ENCODE peak calls at places on chromosomes 16 and 17, in ten cellular contexts. U is OCI-LY7; S is A549; V is T-cell; K is EL; W is AG09309; B is CD4-positive, alpha-beta memory T cell; A is H54; H is CD8-positive, alpha-beta T cell; R is CD4-positive, CD25-positive, alpha-beta regulatory T cell. Z is an unnamed sample.

GRCh38 chr17:18042969-18043368 is 3.8 kb downstream of the GID4 start:
- DNase-seq in U (no peak), S (no peak), V (no peak), K (no peak), W (no peak), B (no peak), A (no peak), H (no peak), R (no peak), Z (no peak)

GRCh38 chr17:77247048-77247541 is 106.3 kb downstream of the SEC14L1 start:
- DNase-seq in U (peak), S (peak), V (peak), K (peak), W (no peak), B (peak), A (peak), H (peak), R (peak), Z (peak)

GRCh38 chr17:50146230-50146926 is 4.1 kb downstream of the PPP1R9B start:
- DNase-seq in U (no peak), S (no peak), V (no peak), K (no peak), W (no peak), B (no peak), A (no peak), H (no peak), R (no peak), Z (peak)

GRCh38 chr17:9401434-9401833 is 174.2 kb downstream of the STX8 start:
- DNase-seq in U (no peak), S (peak), V (no peak), K (peak), W (peak), B (no peak), A (no peak), H (no peak), R (no peak), Z (no peak)

GRCh38 chr16:89402962-89403361 is 87.4 kb downstream of the ANKRD11 start:
- DNase-seq in U (peak), S (no peak), V (peak), K (peak), W (no peak), B (peak), A (no peak), H (no peak), R (peak), Z (no peak)

GRCh38 chr16:56145369-56145768 is 45.9 kb upstream of the GNAO1 start:
- DNase-seq in U (no peak), S (no peak), V (no peak), K (no peak), W (no peak), B (no peak), A (no peak), H (no peak), R (no peak), Z (no peak)

GRCh38 chr16:46895399-46896313 is 11.5 kb downstream of the GPT2 start:
- DNase-seq in U (no peak), S (no peak), V (no peak), K (no peak), W (no peak), B (no peak), A (no peak), H (no peak), R (no peak), Z (no peak)

GRCh38 chr17:63694229-63694973 is 5.5 kb downstream of the LIMD2 start:
- DNase-seq in U (peak), S (no peak), V (no peak), K (no peak), W (no peak), B (no peak), A (no peak), H (no peak), R (peak), Z (no peak)

GRCh38 chr17:76691379-76692191 is 19.2 kb downstream of the MXRA7 start:
- DNase-seq in U (no peak), S (no peak), V (no peak), K (no peak), W (no peak), B (no peak), A (no peak), H (no peak), R (no peak), Z (no peak)

GRCh38 chr17:31566247-31566991 is 174.9 kb downstream of the RAB11FIP4 start:
- DNase-seq in U (no peak), S (no peak), V (no peak), K (no peak), W (no peak), B (no peak), A (no peak), H (no peak), R (no peak), Z (no peak)

GRCh38 chr16:46853713-46854443 is 22.9 kb upstream of the C16orf87 start:
- DNase-seq in U (peak), S (peak), V (peak), K (peak), W (peak), B (no peak), A (peak), H (peak), R (peak), Z (peak)

GRCh38 chr16:77853125-77853524 is 64.8 kb downstream of the VAT1L start:
- DNase-seq in U (no peak), S (no peak), V (no peak), K (no peak), W (no peak), B (no peak), A (no peak), H (no peak), R (no peak), Z (no peak)

GRCh38 chr16:53915452-53916160 is 211.7 kb downstream of the FTO start:
- DNase-seq in U (no peak), S (no peak), V (no peak), K (no peak), W (no peak), B (no peak), A (no peak), H (no peak), R (no peak), Z (no peak)

GRCh38 chr17:70165383-70165782 is 3.9 kb upstream of the KCNJ2 start:
- DNase-seq in U (no peak), S (no peak), V (no peak), K (no peak), W (no peak), B (no peak), A (no peak), H (no peak), R (no peak), Z (no peak)

GRCh38 chr16:31513126-31513525 is 4.9 kb upstream of the RUSF1 start:
- DNase-seq in U (no peak), S (no peak), V (no peak), K (peak), W (peak), B (no peak), A (no peak), H (no peak), R (no peak), Z (no peak)

GRCh38 chr16:19850131-19850817 is 34.4 kb downstream of the GPRC5B start:
- DNase-seq in U (no peak), S (no peak), V (no peak), K (no peak), W (no peak), B (no peak), A (no peak), H (no peak), R (no peak), Z (no peak)

GRCh38 chr17:80851277-80851925 is 140.2 kb upstream of the CHMP6 start:
- DNase-seq in U (no peak), S (no peak), V (no peak), K (no peak), W (no peak), B (no peak), A (no peak), H (no peak), R (no peak), Z (no peak)

GRCh38 chr17:57889892-57890856 is 40.3 kb upstream of the MRPS23 start:
- DNase-seq in U (no peak), S (peak), V (no peak), K (peak), W (peak), B (no peak), A (peak), H (no peak), R (no peak), Z (no peak)